ENCODE peak calls at places on chromosome 17, in six cellular contexts. N, W, F, K, H and Q are unnamed samples.

GRCh38 chr17:65345261-65346060 is 208.3 kb downstream of the RGS9 start:
- DNase-seq in N (no peak), W (no peak), F (no peak), K (no peak), H (no peak), Q (no peak)

GRCh38 chr17:7330099-7331015 is 1.2 kb upstream of the NEURL4 start:
- DNase-seq in N (peak), W (no peak), F (peak), K (peak), H (peak), Q (peak)

GRCh38 chr17:73683788-73684582 is 39.7 kb upstream of the SDK2 start:
- DNase-seq in N (no peak), W (no peak), F (peak), K (no peak), H (no peak), Q (no peak)

GRCh38 chr17:36468903-36469635 is 17.4 kb upstream of the ZNHIT3 start:
- DNase-seq in N (no peak), W (no peak), F (peak), K (no peak), H (no peak), Q (no peak)

GRCh38 chr17:82716383-82717181 is at the start of gene FN3KRP:
- DNase-seq in N (peak), W (peak), F (peak), K (peak), H (peak), Q (peak)

GRCh38 chr17:79691931-79692330 is 38.8 kb upstream of the ENPP7 start:
- DNase-seq in N (no peak), W (no peak), F (no peak), K (peak), H (no peak), Q (no peak)

GRCh38 chr17:40550608-40551007 is 14.7 kb downstream of the CCR7 start:
- DNase-seq in N (no peak), W (no peak), F (no peak), K (no peak), H (no peak), Q (peak)

GRCh38 chr17:40727447-40728231 is 24.1 kb upstream of the KRT24 start:
- DNase-seq in N (no peak), W (no peak), F (peak), K (no peak), H (no peak), Q (peak)

GRCh38 chr17:63988741-63989621 is 9.2 kb upstream of the PRR29 start:
- DNase-seq in N (no peak), W (no peak), F (peak), K (no peak), H (no peak), Q (no peak)

GRCh38 chr17:57911834-57912673 is 43.2 kb downstream of the CUEDC1 start:
- DNase-seq in N (peak), W (no peak), F (peak), K (peak), H (no peak), Q (peak)

GRCh38 chr17:37676115-37676925 is 33.1 kb upstream of the DDX52 start:
- DNase-seq in N (no peak), W (no peak), F (peak), K (no peak), H (no peak), Q (no peak)

GRCh38 chr17:45150911-45151809 is 2.9 kb downstream of the HEXIM1 start:
- DNase-seq in N (no peak), W (no peak), F (no peak), K (no peak), H (no peak), Q (no peak)

GRCh38 chr17:76329664-76330063 is 21.6 kb upstream of the QRICH2 start:
- DNase-seq in N (no peak), W (no peak), F (no peak), K (no peak), H (no peak), Q (no peak)

GRCh38 chr17:6070280-6070894 is at the start of gene WSCD1:
- DNase-seq in N (no peak), W (no peak), F (peak), K (no peak), H (no peak), Q (no peak)

GRCh38 chr17:67439269-67439668 is 62.2 kb downstream of the PITPNC1 start:
- DNase-seq in N (no peak), W (no peak), F (no peak), K (no peak), H (no peak), Q (no peak)

GRCh38 chr17:17084941-17085340 is 42.7 kb downstream of the MPRIP start:
- DNase-seq in N (no peak), W (no peak), F (no peak), K (no peak), H (no peak), Q (no peak)

GRCh38 chr17:7281953-7282751 is 634 bp downstream of the SLC2A4 start:
- DNase-seq in N (no peak), W (no peak), F (peak), K (no peak), H (no peak), Q (no peak)

GRCh38 chr17:14205992-14206461 is 30.6 kb downstream of the CDRT15 start:
- DNase-seq in N (no peak), W (no peak), F (no peak), K (no peak), H (peak), Q (no peak)

GRCh38 chr17:62963296-62963695 is 2.7 kb upstream of the TANC2 start:
- DNase-seq in N (no peak), W (no peak), F (no peak), K (no peak), H (no peak), Q (no peak)

GRCh38 chr17:82702161-82702932 is 3.8 kb upstream of the RAB40B start:
- DNase-seq in N (no peak), W (no peak), F (no peak), K (no peak), H (no peak), Q (no peak)

GRCh38 chr17:73359987-73360410 is 48.2 kb upstream of the CDC42EP4 start:
- DNase-seq in N (no peak), W (no peak), F (peak), K (no peak), H (no peak), Q (no peak)

GRCh38 chr17:57404073-57404472 is 147.8 kb downstream of the MSI2 start:
- DNase-seq in N (no peak), W (no peak), F (no peak), K (no peak), H (no peak), Q (no peak)

GRCh38 chr17:83193336-83194188 is 114.2 kb downstream of the METRNL start:
- DNase-seq in N (no peak), W (no peak), F (no peak), K (no peak), H (no peak), Q (no peak)

GRCh38 chr17:80696456-80696855 is 151.8 kb downstream of the RPTOR start:
- DNase-seq in N (no peak), W (no peak), F (no peak), K (no peak), H (no peak), Q (no peak)

GRCh38 chr17:43839670-43840101 is 6.7 kb upstream of the MPP3 start:
- DNase-seq in N (no peak), W (no peak), F (no peak), K (no peak), H (no peak), Q (no peak)

GRCh38 chr17:44775136-44775837 is 16.5 kb downstream of the ADAM11 start:
- DNase-seq in N (peak), W (peak), F (no peak), K (peak), H (peak), Q (peak)

GRCh38 chr17:9021985-9022552 is 759 bp downstream of the NTN1 start:
- DNase-seq in N (no peak), W (no peak), F (peak), K (no peak), H (no peak), Q (no peak)

GRCh38 chr17:28328325-28328724 is 6.9 kb downstream of the IFT20 start:
- DNase-seq in N (no peak), W (no peak), F (no peak), K (no peak), H (no peak), Q (no peak)

GRCh38 chr17:47252209-47252608 is 1.4 kb upstream of the ITGB3 start:
- DNase-seq in N (no peak), W (no peak), F (no peak), K (no peak), H (no peak), Q (no peak)

GRCh38 chr17:35841505-35841904 is 27.2 kb downstream of the HEATR9 start:
- DNase-seq in N (no peak), W (no peak), F (no peak), K (no peak), H (no peak), Q (no peak)

GRCh38 chr17:33178641-33179040 is 114.5 kb downstream of the ASIC2 start:
- DNase-seq in N (no peak), W (no peak), F (no peak), K (no peak), H (no peak), Q (no peak)

GRCh38 chr17:1360975-1361374 is 39.0 kb downstream of the YWHAE start:
- DNase-seq in N (no peak), W (no peak), F (no peak), K (no peak), H (no peak), Q (no peak)

GRCh38 chr17:17313350-17313991 is 10.3 kb downstream of the NT5M start:
- DNase-seq in N (peak), W (no peak), F (peak), K (no peak), H (peak), Q (no peak)

GRCh38 chr17:26962255-26963162 is 331.4 kb upstream of the WSB1 start:
- DNase-seq in N (no peak), W (peak), F (no peak), K (no peak), H (no peak), Q (no peak)

GRCh38 chr17:40177275-40177874 is at the start of gene RAPGEFL1:
- DNase-seq in N (no peak), W (peak), F (peak), K (no peak), H (peak), Q (no peak)

GRCh38 chr17:76816590-76817135 is 51.5 kb upstream of the MGAT5B start:
- DNase-seq in N (no peak), W (peak), F (peak), K (no peak), H (peak), Q (peak)

GRCh38 chr17:12328204-12328603 is 307.5 kb downstream of the MAP2K4 start:
- DNase-seq in N (no peak), W (no peak), F (no peak), K (no peak), H (no peak), Q (no peak)

GRCh38 chr17:27376637-27377547 is 79.4 kb upstream of the KSR1 start:
- DNase-seq in N (no peak), W (no peak), F (no peak), K (no peak), H (no peak), Q (no peak)

GRCh38 chr17:74595037-74595436 is 3.0 kb upstream of the CD300LD start:
- DNase-seq in N (no peak), W (no peak), F (no peak), K (no peak), H (no peak), Q (no peak)

GRCh38 chr17:1485311-1485747 is 7.2 kb downstream of the MYO1C start:
- DNase-seq in N (no peak), W (no peak), F (peak), K (no peak), H (no peak), Q (no peak)